ENCODE peak calls at places on chromosomes 11 and 22, in six cellular contexts. Q, H, S, J, X and R are unnamed samples.

GRCh38 chr11:108984548-108984947 is 319.7 kb downstream of the DDX10 start:
- DNase-seq in Q (no peak), H (no peak), S (no peak), J (no peak), X (no peak), R (no peak)

GRCh38 chr11:109697140-109697843 is 275.3 kb downstream of the C11orf87 start:
- DNase-seq in Q (peak; percentile 60), H (no peak), S (no peak), J (peak; percentile 31), X (peak; percentile 3), R (no peak)

GRCh38 chr11:74347381-74347780 is 35.9 kb upstream of the P4HA3 start:
- DNase-seq in Q (no peak), H (no peak), S (no peak), J (no peak), X (no peak), R (no peak)

GRCh38 chr11:33785609-33786008 is 11.3 kb upstream of the FBXO3 start:
- DNase-seq in Q (no peak), H (no peak), S (peak; percentile 19), J (no peak), X (no peak), R (no peak)

GRCh38 chr11:1831338-1832180 is 3.2 kb upstream of the SYT8 start:
- DNase-seq in Q (no peak), H (peak; percentile 40), S (no peak), J (no peak), X (no peak), R (peak; percentile 24)

GRCh38 chr22:37601540-37602442 is 6.8 kb upstream of the GGA1 start:
- DNase-seq in Q (peak; percentile 80), H (no peak), S (peak; percentile 89), J (peak; percentile 30), X (no peak), R (no peak)

GRCh38 chr11:122706689-122707088 is 51.2 kb downstream of the UBASH3B start:
- DNase-seq in Q (no peak), H (no peak), S (no peak), J (no peak), X (no peak), R (no peak)

GRCh38 chr11:122165972-122166371 is 50.0 kb upstream of the BLID start:
- DNase-seq in Q (peak; percentile 20), H (no peak), S (no peak), J (no peak), X (no peak), R (no peak)

GRCh38 chr22:16953206-16954059 is 54.6 kb downstream of the GAB4 start:
- DNase-seq in Q (no peak), H (no peak), S (no peak), J (no peak), X (no peak), R (no peak)

GRCh38 chr11:119737678-119738439 is 8.9 kb upstream of the NECTIN1 start:
- DNase-seq in Q (no peak), H (no peak), S (no peak), J (no peak), X (no peak), R (no peak)

GRCh38 chr11:78838417-78838816 is 263.8 kb upstream of the NARS2 start:
- DNase-seq in Q (peak; percentile 12), H (no peak), S (no peak), J (no peak), X (no peak), R (no peak)

GRCh38 chr11:60950933-60951610 is 904 bp downstream of the SLC15A3 start:
- DNase-seq in Q (no peak), H (no peak), S (no peak), J (no peak), X (no peak), R (no peak)

GRCh38 chr11:116973270-116973669 is 125.0 kb downstream of the SIK3 start:
- DNase-seq in Q (no peak), H (no peak), S (no peak), J (no peak), X (no peak), R (no peak)

GRCh38 chr11:30479899-30480298 is 106.3 kb downstream of the MPPED2 start:
- DNase-seq in Q (no peak), H (no peak), S (no peak), J (no peak), X (no peak), R (no peak)

GRCh38 chr11:76763573-76764348 is 19.4 kb upstream of the TSKU start:
- DNase-seq in Q (no peak), H (no peak), S (no peak), J (peak; percentile 42), X (peak; percentile 70), R (peak; percentile 40)

GRCh38 chr11:85704967-85705366 is 19.0 kb upstream of the CCDC89 start:
- DNase-seq in Q (no peak), H (no peak), S (no peak), J (no peak), X (no peak), R (no peak)

DNA sequence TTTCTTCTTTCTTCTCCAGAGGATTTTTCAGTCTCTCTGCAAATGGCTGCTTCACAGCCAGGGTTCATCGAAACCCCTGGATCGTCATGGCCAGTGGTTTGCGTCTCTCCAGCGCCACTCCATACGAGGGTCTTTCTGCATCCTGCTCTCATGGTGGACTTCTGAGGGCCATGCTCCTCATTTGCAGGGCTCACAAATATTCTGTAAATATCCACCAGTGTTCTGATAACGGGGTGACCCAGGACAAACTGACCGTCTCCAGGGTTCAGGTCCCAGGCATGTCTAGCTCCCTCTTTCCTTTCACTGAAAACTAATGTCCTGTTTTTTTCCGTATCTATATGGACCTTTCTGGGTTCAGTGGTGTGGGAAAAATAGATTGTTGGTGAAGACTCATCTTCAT is 15.7 kb upstream of the VPREB1 start:
- DNase-seq in Q (no peak), H (no peak), S (no peak), J (no peak), X (no peak), R (no peak)
- TF ChIP-seq CTCF in Q (no peak), H (no peak), S (no peak), J (no peak), X (no peak), R (no peak)

DNA sequence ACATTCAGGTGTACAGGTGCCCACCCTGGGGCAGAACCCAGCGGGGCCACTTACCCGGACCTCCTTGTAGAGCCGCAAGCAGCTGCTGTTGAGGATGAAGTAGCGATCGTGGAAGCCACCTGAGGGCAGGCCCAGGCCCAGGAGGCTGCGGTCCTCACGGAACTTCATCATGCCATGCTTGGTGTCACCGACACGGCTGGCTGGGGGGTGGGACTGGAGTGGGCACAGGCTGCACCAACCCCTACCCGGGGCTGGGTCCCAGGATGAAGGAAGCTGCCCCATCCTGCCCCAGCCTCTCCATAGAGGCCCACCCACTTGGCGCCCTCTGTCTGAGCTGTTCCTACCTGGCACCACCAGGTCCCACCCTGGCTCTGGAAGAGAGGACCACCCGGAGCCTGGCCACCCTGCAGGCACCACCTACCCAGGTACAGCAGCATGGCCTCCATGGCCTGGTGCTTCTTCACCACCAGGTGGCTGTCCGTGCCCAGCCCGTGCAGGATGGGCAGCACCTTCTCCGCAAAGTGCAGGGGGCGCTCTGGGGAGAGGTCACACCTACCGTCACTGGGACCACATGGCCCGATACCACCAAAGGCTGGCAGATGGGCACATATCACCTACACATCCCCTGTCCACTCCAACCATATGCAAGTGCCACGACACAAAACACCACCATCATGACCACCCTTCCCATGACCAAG is 19.2 kb upstream of the PDE2A start:
- DNase-seq in Q (no peak), H (no peak), S (no peak), J (no peak), X (no peak), R (no peak)
- TF ChIP-seq CTCF in Q (no peak), H (no peak), S (no peak), J (no peak), X (no peak), R (no peak)

DNA sequence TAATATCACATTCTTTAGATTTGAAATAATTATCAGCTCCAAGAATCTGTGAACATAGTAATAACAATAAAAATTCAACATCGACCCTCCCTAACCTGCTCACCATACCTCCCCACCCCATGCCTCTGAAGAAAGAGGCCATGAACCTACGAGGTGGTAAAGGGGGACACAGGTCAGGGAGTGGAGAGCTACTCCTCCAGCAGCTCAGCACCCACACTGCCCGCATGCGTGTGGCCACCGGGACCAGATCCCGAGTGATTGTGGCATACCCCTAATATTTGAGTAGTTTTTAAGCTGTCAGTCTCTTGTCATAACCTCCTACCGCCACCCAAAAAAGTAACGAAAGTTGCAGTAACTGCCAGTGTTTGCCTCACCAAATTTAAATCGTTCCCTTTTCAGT is 16.8 kb upstream of the ADSL start:
- DNase-seq in Q (no peak), H (no peak), S (no peak), J (no peak), X (no peak), R (no peak)
- TF ChIP-seq CTCF in Q (no peak), H (no peak), S (no peak), J (no peak), X (no peak), R (no peak)

GRCh38 chr11:10395196-10395897 is 59.7 kb upstream of the AMPD3 start:
- DNase-seq in Q (no peak), H (no peak), S (no peak), J (no peak), X (no peak), R (no peak)

GRCh38 chr11:10396771-10397170 is 58.3 kb upstream of the AMPD3 start:
- DNase-seq in Q (no peak), H (no peak), S (no peak), J (no peak), X (no peak), R (no peak)

GRCh38 chr11:10390375-10390774 is 64.7 kb upstream of the AMPD3 start:
- DNase-seq in Q (no peak), H (no peak), S (no peak), J (peak; percentile 66), X (no peak), R (no peak)

GRCh38 chr11:10394229-10395100 is 60.6 kb upstream of the AMPD3 start:
- DNase-seq in Q (no peak), H (no peak), S (no peak), J (peak; percentile 94), X (no peak), R (no peak)

DNA sequence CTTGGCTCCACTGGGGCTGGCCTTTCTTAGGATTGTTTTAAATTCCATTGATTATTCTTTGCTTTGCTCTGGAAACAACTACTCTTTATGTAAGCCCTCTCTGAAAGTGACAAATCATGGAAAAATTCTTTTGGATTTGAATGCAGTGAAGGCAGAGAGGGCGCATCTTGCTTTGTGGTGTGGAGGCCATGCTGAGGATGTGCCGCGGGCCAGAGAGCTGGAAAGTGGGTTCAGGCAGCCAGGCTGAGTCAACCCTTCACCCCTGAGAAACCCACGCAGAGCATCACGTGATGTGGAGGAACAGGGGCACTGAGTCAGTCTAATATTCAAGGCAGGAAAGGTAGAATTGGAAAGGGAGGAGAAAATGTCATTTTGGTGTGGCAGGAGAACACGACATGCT is 62.4 kb upstream of the AMPD3 start:
- DNase-seq in Q (no peak), H (no peak), S (no peak), J (no peak), X (no peak), R (no peak)
- TF ChIP-seq CTCF in Q (no peak), H (no peak), S (no peak), J (no peak), X (no peak), R (no peak)

DNA sequence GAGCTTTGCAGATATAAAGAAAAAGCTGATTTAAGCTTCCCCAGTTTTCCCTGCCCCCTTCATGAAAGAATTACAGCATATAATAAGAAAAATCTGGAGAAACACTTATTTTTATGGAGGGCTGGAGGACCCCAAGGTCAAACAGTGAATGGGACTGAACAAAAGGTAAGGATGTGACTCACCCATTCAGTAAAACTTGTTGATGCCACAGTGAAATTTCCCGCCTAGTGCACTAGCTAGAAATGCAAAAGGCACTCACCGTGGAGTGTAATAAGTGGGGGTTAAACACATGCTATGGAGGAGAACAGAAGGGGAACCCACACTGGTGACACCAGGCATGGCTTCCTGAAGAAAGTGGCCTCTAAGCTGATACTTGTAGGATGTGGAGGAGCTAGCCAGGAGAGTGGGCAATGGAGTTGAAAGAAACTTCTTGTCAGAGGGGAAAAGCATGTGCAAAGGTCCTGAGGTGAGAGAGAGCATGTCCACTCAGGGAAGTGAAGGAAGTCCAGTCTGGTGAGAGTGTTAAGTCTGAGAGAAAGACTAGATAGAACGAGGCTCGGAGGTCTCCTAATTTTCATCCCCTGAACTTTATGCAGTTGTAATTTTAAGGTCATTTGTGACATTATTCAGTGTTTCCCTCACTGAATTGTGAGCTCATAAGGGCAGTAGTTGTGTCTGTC is 77.1 kb downstream of the MIAT start:
- DNase-seq in Q (no peak), H (no peak), S (no peak), J (no peak), X (no peak), R (no peak)
- TF ChIP-seq CTCF in Q (no peak), H (no peak), S (no peak), J (no peak), X (no peak), R (no peak)